ENCODE peak calls at places on chromosomes 7 and 10, in six cellular contexts. One of them, this sample, is unnamed.

GRCh38 chr7:138904122-138904435 is 77.1 kb downstream of the KIAA1549 start:
- DNase-seq in H9: no peak
- DNase-seq in neuronal stem cell: no peak
- DNase-seq in mesendoderm: no peak
- DNase-seq in IMR-90: no peak
- DNase-seq in H1: no peak
- DNase-seq in this sample: no peak

GRCh38 chr7:18356195-18356645 is 139.3 kb upstream of the HDAC9 start:
- DNase-seq in H9: no peak
- DNase-seq in neuronal stem cell: peak
- DNase-seq in mesendoderm: peak
- DNase-seq in IMR-90: peak
- DNase-seq in H1: no peak
- DNase-seq in this sample: peak

GRCh38 chr7:77867208-77867915 is 68.8 kb downstream of the PHTF2 start:
- DNase-seq in H9: no peak
- DNase-seq in neuronal stem cell: no peak
- DNase-seq in mesendoderm: no peak
- DNase-seq in IMR-90: peak
- DNase-seq in H1: no peak
- DNase-seq in this sample: peak

GRCh38 chr10:8305871-8306652 is 251.6 kb downstream of the GATA3 start:
- DNase-seq in H9: no peak
- DNase-seq in neuronal stem cell: no peak
- DNase-seq in mesendoderm: no peak
- DNase-seq in IMR-90: no peak
- DNase-seq in H1: no peak
- DNase-seq in this sample: peak

GRCh38 chr7:143372070-143372469 is 9.1 kb upstream of the ZYX start:
- DNase-seq in H9: no peak
- DNase-seq in neuronal stem cell: no peak
- DNase-seq in mesendoderm: no peak
- DNase-seq in IMR-90: no peak
- DNase-seq in H1: no peak
- DNase-seq in this sample: no peak

GRCh38 chr7:145543245-145543644 is 573.4 kb upstream of the CNTNAP2 start:
- DNase-seq in H9: no peak
- DNase-seq in neuronal stem cell: no peak
- DNase-seq in mesendoderm: no peak
- DNase-seq in IMR-90: no peak
- DNase-seq in H1: no peak
- DNase-seq in this sample: no peak

GRCh38 chr7:57775396-57776088 is 325.6 kb downstream of the ZNF716 start:
- DNase-seq in H9: no peak
- DNase-seq in neuronal stem cell: no peak
- DNase-seq in mesendoderm: no peak
- DNase-seq in IMR-90: no peak
- DNase-seq in H1: no peak
- DNase-seq in this sample: no peak

GRCh38 chr7:142914121-142914520 is 19.4 kb downstream of the TRPV5 start:
- DNase-seq in H9: no peak
- DNase-seq in neuronal stem cell: no peak
- DNase-seq in mesendoderm: no peak
- DNase-seq in IMR-90: no peak
- DNase-seq in H1: no peak
- DNase-seq in this sample: no peak

GRCh38 chr10:47286591-47287325 is 13.2 kb upstream of the GDF10 start:
- DNase-seq in H9: no peak
- DNase-seq in neuronal stem cell: no peak
- DNase-seq in mesendoderm: no peak
- DNase-seq in IMR-90: no peak
- DNase-seq in H1: no peak
- DNase-seq in this sample: no peak

GRCh38 chr7:26441640-26442277 is 150.1 kb downstream of the SNX10 start:
- DNase-seq in H9: no peak
- DNase-seq in neuronal stem cell: no peak
- DNase-seq in mesendoderm: peak
- DNase-seq in IMR-90: no peak
- DNase-seq in H1: no peak
- DNase-seq in this sample: no peak

GRCh38 chr10:15714847-15715246 is 4.9 kb downstream of the ITGA8 start:
- DNase-seq in H9: no peak
- DNase-seq in neuronal stem cell: no peak
- DNase-seq in mesendoderm: no peak
- DNase-seq in IMR-90: no peak
- DNase-seq in H1: no peak
- DNase-seq in this sample: no peak

DNA sequence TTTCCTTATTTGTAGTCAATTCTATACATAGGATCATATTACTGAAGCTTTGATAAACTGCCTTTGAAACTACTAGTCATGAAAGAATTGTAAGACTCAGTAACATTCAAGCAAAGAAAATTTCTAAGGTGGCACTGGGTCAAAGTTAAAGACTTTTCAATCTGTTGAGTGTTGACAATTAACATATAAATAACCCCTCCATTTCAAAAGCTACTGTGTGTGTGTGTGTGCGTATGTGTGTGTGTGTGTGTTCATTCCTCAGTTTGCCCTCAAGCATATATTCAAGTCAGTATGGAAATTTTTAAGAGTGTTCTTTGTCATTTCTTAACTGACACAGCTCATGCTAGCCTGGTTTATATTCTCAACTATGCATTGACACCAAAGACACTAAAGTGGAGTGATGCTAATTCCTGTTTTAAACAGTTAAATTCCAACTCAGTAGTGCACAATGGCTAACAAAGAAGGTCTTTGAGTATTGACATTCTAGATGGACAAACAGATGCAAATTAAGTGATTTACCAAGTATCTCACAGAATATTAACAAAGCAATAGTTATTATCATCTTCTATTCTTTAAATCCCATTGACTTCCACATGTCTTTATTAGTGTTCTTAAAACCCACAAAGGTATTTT is 314.8 kb upstream of the GRM3 start:
- DNase-seq in H9: no peak
- DNase-seq in neuronal stem cell: no peak
- DNase-seq in mesendoderm: no peak
- DNase-seq in IMR-90: no peak
- DNase-seq in H1: no peak
- DNase-seq in this sample: no peak
- H2BK15ac ChIP-seq in H9: no peak
- H2BK15ac ChIP-seq in neuronal stem cell: no peak
- H2BK15ac ChIP-seq in mesendoderm: no peak
- H2BK15ac ChIP-seq in IMR-90: no peak
- H2BK15ac ChIP-seq in H1: no peak
- H2BK15ac ChIP-seq in this sample: no peak

DNA sequence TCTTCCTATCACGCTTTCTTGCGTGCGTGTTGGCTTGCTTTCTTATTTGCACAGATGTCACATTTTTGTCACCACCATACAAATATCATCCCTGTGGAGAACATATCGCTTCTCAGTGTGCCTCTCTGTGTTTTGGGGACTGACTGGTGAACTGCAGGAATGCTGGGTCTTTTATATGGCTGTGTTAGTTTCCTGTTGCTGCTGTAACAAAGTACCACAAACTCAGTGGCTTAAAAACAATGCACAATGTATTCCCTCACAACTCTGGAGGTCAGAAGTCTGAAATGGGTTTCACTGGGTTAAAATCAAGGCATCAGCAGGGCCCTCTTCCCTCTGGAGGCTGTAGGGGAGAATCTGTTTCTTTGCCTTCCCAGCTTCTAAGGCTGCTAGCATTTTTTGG is 81.9 kb downstream of the LRMDA start:
- DNase-seq in H9: no peak
- DNase-seq in neuronal stem cell: no peak
- DNase-seq in mesendoderm: no peak
- DNase-seq in IMR-90: no peak
- DNase-seq in H1: no peak
- DNase-seq in this sample: no peak
- H2BK15ac ChIP-seq in H9: no peak
- H2BK15ac ChIP-seq in neuronal stem cell: no peak
- H2BK15ac ChIP-seq in mesendoderm: no peak
- H2BK15ac ChIP-seq in IMR-90: no peak
- H2BK15ac ChIP-seq in H1: no peak
- H2BK15ac ChIP-seq in this sample: no peak

DNA sequence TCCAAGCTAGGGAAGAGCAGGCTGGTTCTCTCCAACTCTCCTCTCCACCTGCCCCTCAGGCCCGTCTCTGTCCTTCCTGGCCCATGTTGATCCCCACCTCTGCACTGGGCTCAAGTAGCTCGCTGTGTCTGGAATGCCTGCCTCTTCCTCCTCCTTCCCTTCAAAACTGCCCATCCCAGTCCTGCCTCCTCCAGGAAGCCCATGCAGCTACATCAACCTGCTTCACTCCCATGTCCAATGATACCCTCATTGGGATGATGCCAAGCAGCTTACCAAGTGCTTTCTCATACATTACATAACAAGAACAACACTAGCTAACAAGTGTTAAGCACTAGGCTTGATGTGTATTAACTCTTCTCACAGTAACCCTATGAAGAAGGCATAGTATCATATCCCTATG is 8.2 kb downstream of the ASB10 start:
- DNase-seq in H9: no peak
- DNase-seq in neuronal stem cell: no peak
- DNase-seq in mesendoderm: no peak
- DNase-seq in IMR-90: no peak
- DNase-seq in H1: no peak
- DNase-seq in this sample: no peak
- H2BK15ac ChIP-seq in H9: no peak
- H2BK15ac ChIP-seq in neuronal stem cell: no peak
- H2BK15ac ChIP-seq in mesendoderm: no peak
- H2BK15ac ChIP-seq in IMR-90: no peak
- H2BK15ac ChIP-seq in H1: no peak
- H2BK15ac ChIP-seq in this sample: no peak

GRCh38 chr7:66163186-66163610 is 41.9 kb upstream of the TPST1 start:
- DNase-seq in H9: no peak
- DNase-seq in neuronal stem cell: no peak
- DNase-seq in mesendoderm: no peak
- DNase-seq in IMR-90: no peak
- DNase-seq in H1: no peak
- DNase-seq in this sample: no peak
- H2BK15ac ChIP-seq in H9: no peak
- H2BK15ac ChIP-seq in neuronal stem cell: no peak
- H2BK15ac ChIP-seq in mesendoderm: no peak
- H2BK15ac ChIP-seq in IMR-90: no peak
- H2BK15ac ChIP-seq in H1: no peak
- H2BK15ac ChIP-seq in this sample: no peak

GRCh38 chr10:77774940-77775391 is 137.4 kb upstream of the KCNMA1 start:
- DNase-seq in H9: no peak
- DNase-seq in neuronal stem cell: no peak
- DNase-seq in mesendoderm: peak
- DNase-seq in IMR-90: peak
- DNase-seq in H1: peak
- DNase-seq in this sample: peak

GRCh38 chr10:77771851-77772250 is 134.2 kb upstream of the KCNMA1 start:
- DNase-seq in H9: no peak
- DNase-seq in neuronal stem cell: no peak
- DNase-seq in mesendoderm: no peak
- DNase-seq in IMR-90: no peak
- DNase-seq in H1: no peak
- DNase-seq in this sample: no peak

GRCh38 chr10:77771450-77771849 is 133.8 kb upstream of the KCNMA1 start:
- DNase-seq in H9: no peak
- DNase-seq in neuronal stem cell: no peak
- DNase-seq in mesendoderm: no peak
- DNase-seq in IMR-90: no peak
- DNase-seq in H1: no peak
- DNase-seq in this sample: no peak

GRCh38 chr10:77776487-77776886 is 138.9 kb upstream of the KCNMA1 start:
- DNase-seq in H9: no peak
- DNase-seq in neuronal stem cell: no peak
- DNase-seq in mesendoderm: peak
- DNase-seq in IMR-90: no peak
- DNase-seq in H1: peak
- DNase-seq in this sample: no peak

DNA sequence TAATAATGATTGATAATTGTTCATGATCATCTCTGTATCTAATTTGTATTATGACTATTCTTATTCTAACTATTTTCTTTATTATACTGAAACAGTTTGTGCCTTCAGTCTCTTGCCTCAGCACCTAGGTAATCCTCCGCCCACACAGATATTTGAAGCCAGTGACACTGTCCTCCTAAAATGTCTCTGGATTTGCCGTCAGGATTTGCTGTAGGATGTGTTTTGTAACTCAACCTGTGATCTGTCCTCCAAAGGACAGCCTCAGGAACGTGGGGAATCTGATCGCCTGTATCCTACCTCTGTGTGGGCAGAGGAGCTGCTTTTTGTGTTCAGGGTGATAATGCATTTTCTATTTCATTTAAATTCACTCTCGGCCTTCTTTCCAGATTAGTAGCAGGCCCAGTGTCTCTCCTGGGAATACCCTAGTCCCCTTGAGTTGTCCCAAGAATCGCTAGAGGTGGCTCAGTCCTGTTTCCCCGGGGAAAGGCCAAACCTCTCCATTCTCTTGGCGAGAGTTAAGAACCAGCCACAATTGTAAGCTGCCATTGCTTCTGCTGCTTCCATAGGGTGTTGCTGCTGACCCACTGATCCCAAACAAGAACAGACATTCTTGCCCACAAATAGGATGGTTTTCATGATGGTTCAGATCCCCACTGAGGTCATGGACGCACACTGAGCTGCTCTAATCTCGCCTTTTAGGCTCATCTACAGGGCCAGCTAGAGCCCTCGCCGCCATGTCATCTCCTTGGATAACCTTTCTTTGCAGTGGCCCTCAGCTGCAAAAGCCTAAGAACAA is 136.2 kb upstream of the KCNMA1 start:
- DNase-seq in H9: no peak
- DNase-seq in neuronal stem cell: no peak
- DNase-seq in mesendoderm: no peak
- DNase-seq in IMR-90: no peak
- DNase-seq in H1: no peak
- DNase-seq in this sample: no peak
- H2BK15ac ChIP-seq in H9: no peak
- H2BK15ac ChIP-seq in neuronal stem cell: no peak
- H2BK15ac ChIP-seq in mesendoderm: no peak
- H2BK15ac ChIP-seq in IMR-90: no peak
- H2BK15ac ChIP-seq in H1: no peak
- H2BK15ac ChIP-seq in this sample: no peak

DNA sequence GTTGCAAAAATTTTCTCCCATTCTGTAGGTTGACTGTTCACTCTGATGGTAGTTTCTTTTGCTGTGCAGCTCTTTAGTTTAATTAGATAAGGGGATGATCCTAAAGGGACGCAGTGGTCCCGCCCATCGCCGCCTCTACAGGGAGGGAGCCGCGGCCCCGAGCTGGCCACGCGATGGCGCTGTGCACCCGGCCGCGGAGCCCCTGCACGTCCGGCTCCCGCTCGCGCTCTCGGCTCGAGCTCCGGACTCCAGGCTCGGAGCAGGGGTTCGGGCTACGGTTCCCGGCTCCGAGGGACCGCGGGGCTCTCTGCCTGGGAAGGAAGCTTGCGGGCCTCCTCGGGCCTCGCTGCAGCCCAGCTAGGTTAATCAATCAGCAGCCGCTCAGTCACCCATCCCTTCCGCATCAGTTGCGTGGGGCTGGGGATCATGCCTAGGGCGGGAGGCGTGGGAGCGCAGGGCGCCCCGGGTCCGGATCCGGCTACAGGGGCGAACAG is 97.8 kb downstream of the WDR11 start:
- DNase-seq in H9: peak
- DNase-seq in neuronal stem cell: peak
- DNase-seq in mesendoderm: peak
- DNase-seq in IMR-90: peak
- DNase-seq in H1: peak
- DNase-seq in this sample: peak
- H2BK15ac ChIP-seq in H9: no peak
- H2BK15ac ChIP-seq in neuronal stem cell: peak
- H2BK15ac ChIP-seq in mesendoderm: no peak
- H2BK15ac ChIP-seq in IMR-90: no peak
- H2BK15ac ChIP-seq in H1: peak
- H2BK15ac ChIP-seq in this sample: peak

This sample was measured in mesenchymal stem cell.